ENCODE peak calls at places on chromosomes 1 and 21, in eight cellular contexts. U, C, N, B, V, J, Y and P are unnamed samples.

GRCh38 chr1:102434421-102434820 is 437.7 kb upstream of the OLFM3 start:
- DNase-seq in U (no peak), C (no peak), N (no peak), B (no peak), V (no peak), J (peak), Y (no peak), P (peak)

GRCh38 chr1:39269349-39269748 is 64.9 kb downstream of the MACF1 start:
- DNase-seq in U (no peak), C (no peak), N (no peak), B (no peak), V (no peak), J (no peak), Y (no peak), P (no peak)

GRCh38 chr1:16927256-16927655 is 5.5 kb downstream of the CROCC start:
- DNase-seq in U (no peak), C (no peak), N (no peak), B (no peak), V (no peak), J (no peak), Y (no peak), P (no peak)

GRCh38 chr1:1112237-1112985 is 3.5 kb downstream of the C1orf159 start:
- DNase-seq in U (no peak), C (peak), N (no peak), B (no peak), V (peak), J (no peak), Y (no peak), P (no peak)

GRCh38 chr21:45831991-45832740 is 149.4 kb upstream of the COL6A1 start:
- DNase-seq in U (no peak), C (no peak), N (no peak), B (no peak), V (no peak), J (no peak), Y (peak), P (no peak)

GRCh38 chr21:15543473-15543872 is 186.3 kb upstream of the USP25 start:
- DNase-seq in U (no peak), C (no peak), N (no peak), B (no peak), V (no peak), J (no peak), Y (no peak), P (no peak)

GRCh38 chr21:37904879-37905278 is 11.4 kb downstream of the KCNJ6 start:
- DNase-seq in U (no peak), C (no peak), N (no peak), B (peak), V (no peak), J (no peak), Y (no peak), P (no peak)

GRCh38 chr1:101683136-101683535 is 313.6 kb downstream of the OLFM3 start:
- DNase-seq in U (no peak), C (no peak), N (no peak), B (no peak), V (no peak), J (no peak), Y (no peak), P (no peak)

GRCh38 chr1:181089777-181090505 is 1.4 kb downstream of the IER5 start:
- DNase-seq in U (peak), C (peak), N (peak), B (peak), V (peak), J (peak), Y (peak), P (peak)